ENCODE peak calls at places on chromosomes 2 and 18, in eight cellular contexts. One of them, this sample, is unnamed.

GRCh38 chr2:192585418-192585817 is 390.7 kb upstream of the TMEFF2 start:
- DNase-seq in HepG2: no peak
- DNase-seq in lower lobe of right lung: no peak
- DNase-seq in cardiac muscle cell: no peak
- DNase-seq in substantia nigra: no peak
- DNase-seq in naive thymus-derived CD4-positive, alpha-beta T cell: no peak
- DNase-seq in psoas muscle: no peak
- DNase-seq in PC-9: no peak
- DNase-seq in this sample: no peak

GRCh38 chr2:227862741-227863588 is 8.5 kb upstream of the DAW1 start:
- DNase-seq in HepG2: peak
- DNase-seq in lower lobe of right lung: no peak
- DNase-seq in cardiac muscle cell: no peak
- DNase-seq in substantia nigra: no peak
- DNase-seq in naive thymus-derived CD4-positive, alpha-beta T cell: no peak
- DNase-seq in psoas muscle: peak
- DNase-seq in PC-9: peak
- DNase-seq in this sample: no peak

GRCh38 chr2:72330673-72331072 is 183.0 kb upstream of the CYP26B1 start:
- DNase-seq in HepG2: peak
- DNase-seq in lower lobe of right lung: no peak
- DNase-seq in cardiac muscle cell: no peak
- DNase-seq in substantia nigra: no peak
- DNase-seq in naive thymus-derived CD4-positive, alpha-beta T cell: no peak
- DNase-seq in psoas muscle: no peak
- DNase-seq in PC-9: no peak
- DNase-seq in this sample: no peak

GRCh38 chr2:163157891-163158511 is 319.4 kb upstream of the KCNH7 start:
- DNase-seq in HepG2: no peak
- DNase-seq in lower lobe of right lung: no peak
- DNase-seq in cardiac muscle cell: no peak
- DNase-seq in substantia nigra: no peak
- DNase-seq in naive thymus-derived CD4-positive, alpha-beta T cell: no peak
- DNase-seq in psoas muscle: no peak
- DNase-seq in PC-9: no peak
- DNase-seq in this sample: no peak

GRCh38 chr18:62751341-62751821 is 36.0 kb downstream of the PHLPP1 start:
- DNase-seq in HepG2: no peak
- DNase-seq in lower lobe of right lung: no peak
- DNase-seq in cardiac muscle cell: no peak
- DNase-seq in substantia nigra: peak
- DNase-seq in naive thymus-derived CD4-positive, alpha-beta T cell: no peak
- DNase-seq in psoas muscle: no peak
- DNase-seq in PC-9: no peak
- DNase-seq in this sample: no peak

GRCh38 chr2:64612575-64613195 is 41.0 kb downstream of the SERTAD2 start:
- DNase-seq in HepG2: no peak
- DNase-seq in lower lobe of right lung: no peak
- DNase-seq in cardiac muscle cell: no peak
- DNase-seq in substantia nigra: no peak
- DNase-seq in naive thymus-derived CD4-positive, alpha-beta T cell: no peak
- DNase-seq in psoas muscle: no peak
- DNase-seq in PC-9: no peak
- DNase-seq in this sample: no peak

GRCh38 chr2:216632952-216633615 is at the start of gene IGFBP2:
- DNase-seq in HepG2: no peak
- DNase-seq in lower lobe of right lung: no peak
- DNase-seq in cardiac muscle cell: peak
- DNase-seq in substantia nigra: no peak
- DNase-seq in naive thymus-derived CD4-positive, alpha-beta T cell: no peak
- DNase-seq in psoas muscle: peak
- DNase-seq in PC-9: peak
- DNase-seq in this sample: peak

GRCh38 chr2:37026050-37026449 is 58.1 kb downstream of the HEATR5B start:
- DNase-seq in HepG2: peak
- DNase-seq in lower lobe of right lung: no peak
- DNase-seq in cardiac muscle cell: no peak
- DNase-seq in substantia nigra: no peak
- DNase-seq in naive thymus-derived CD4-positive, alpha-beta T cell: no peak
- DNase-seq in psoas muscle: no peak
- DNase-seq in PC-9: no peak
- DNase-seq in this sample: no peak

GRCh38 chr2:210654091-210654490 is 97.7 kb downstream of the CPS1 start:
- DNase-seq in HepG2: no peak
- DNase-seq in lower lobe of right lung: no peak
- DNase-seq in cardiac muscle cell: no peak
- DNase-seq in substantia nigra: no peak
- DNase-seq in naive thymus-derived CD4-positive, alpha-beta T cell: no peak
- DNase-seq in psoas muscle: no peak
- DNase-seq in PC-9: no peak
- DNase-seq in this sample: no peak

GRCh38 chr18:12441475-12442035 is 33.8 kb downstream of the PRELID3A start:
- DNase-seq in HepG2: no peak
- DNase-seq in lower lobe of right lung: no peak
- DNase-seq in cardiac muscle cell: no peak
- DNase-seq in substantia nigra: no peak
- DNase-seq in naive thymus-derived CD4-positive, alpha-beta T cell: no peak
- DNase-seq in psoas muscle: no peak
- DNase-seq in PC-9: no peak
- DNase-seq in this sample: no peak

GRCh38 chr18:7600528-7601248 is 33.6 kb downstream of the PTPRM start:
- DNase-seq in HepG2: no peak
- DNase-seq in lower lobe of right lung: no peak
- DNase-seq in cardiac muscle cell: no peak
- DNase-seq in substantia nigra: no peak
- DNase-seq in naive thymus-derived CD4-positive, alpha-beta T cell: no peak
- DNase-seq in psoas muscle: no peak
- DNase-seq in PC-9: no peak
- DNase-seq in this sample: no peak

GRCh38 chr2:9143264-9143815 is 63.3 kb upstream of the ASAP2 start:
- DNase-seq in HepG2: no peak
- DNase-seq in lower lobe of right lung: no peak
- DNase-seq in cardiac muscle cell: no peak
- DNase-seq in substantia nigra: no peak
- DNase-seq in naive thymus-derived CD4-positive, alpha-beta T cell: no peak
- DNase-seq in psoas muscle: no peak
- DNase-seq in PC-9: no peak
- DNase-seq in this sample: no peak

GRCh38 chr2:156190532-156190931 is 142.0 kb downstream of the NR4A2 start:
- DNase-seq in HepG2: no peak
- DNase-seq in lower lobe of right lung: no peak
- DNase-seq in cardiac muscle cell: no peak
- DNase-seq in substantia nigra: no peak
- DNase-seq in naive thymus-derived CD4-positive, alpha-beta T cell: no peak
- DNase-seq in psoas muscle: no peak
- DNase-seq in PC-9: no peak
- DNase-seq in this sample: no peak

DNA sequence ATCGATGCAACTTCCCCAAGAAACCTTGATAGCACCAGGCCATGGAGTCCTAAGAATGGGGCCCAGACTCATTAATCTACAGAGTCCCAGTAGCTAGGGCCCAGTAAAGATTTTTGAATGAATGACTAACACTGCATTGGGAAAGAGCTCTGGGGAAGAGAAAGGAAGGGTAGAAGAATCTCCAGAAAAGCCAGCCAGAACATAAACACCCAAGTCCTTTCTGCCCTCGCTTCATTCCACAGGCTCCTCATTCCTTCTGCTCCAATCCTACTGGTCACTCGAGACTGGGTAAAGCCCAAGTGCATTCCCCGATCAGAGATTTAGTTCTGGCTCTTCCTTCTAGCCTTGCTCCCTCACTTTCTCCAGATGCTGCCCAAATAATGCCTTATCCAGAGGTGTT is 44.3 kb downstream of the CYRIA start:
- DNase-seq in HepG2: no peak
- DNase-seq in lower lobe of right lung: no peak
- DNase-seq in cardiac muscle cell: no peak
- DNase-seq in substantia nigra: no peak
- DNase-seq in naive thymus-derived CD4-positive, alpha-beta T cell: no peak
- DNase-seq in psoas muscle: no peak
- DNase-seq in PC-9: no peak
- DNase-seq in this sample: no peak
- H3K27ac ChIP-seq in HepG2: no peak
- H3K27ac ChIP-seq in lower lobe of right lung: peak
- H3K27ac ChIP-seq in cardiac muscle cell: no peak
- H3K27ac ChIP-seq in substantia nigra: no peak
- H3K27ac ChIP-seq in naive thymus-derived CD4-positive, alpha-beta T cell: no peak
- H3K27ac ChIP-seq in psoas muscle: no peak
- H3K27ac ChIP-seq in PC-9: peak
- H3K27ac ChIP-seq in this sample: no peak

GRCh38 chr2:96341641-96342040 is 6.1 kb downstream of the NCAPH start:
- DNase-seq in HepG2: no peak
- DNase-seq in lower lobe of right lung: no peak
- DNase-seq in cardiac muscle cell: no peak
- DNase-seq in substantia nigra: no peak
- DNase-seq in naive thymus-derived CD4-positive, alpha-beta T cell: no peak
- DNase-seq in psoas muscle: no peak
- DNase-seq in PC-9: no peak
- DNase-seq in this sample: no peak
- H3K27ac ChIP-seq in HepG2: no peak
- H3K27ac ChIP-seq in lower lobe of right lung: no peak
- H3K27ac ChIP-seq in cardiac muscle cell: no peak
- H3K27ac ChIP-seq in substantia nigra: no peak
- H3K27ac ChIP-seq in naive thymus-derived CD4-positive, alpha-beta T cell: no peak
- H3K27ac ChIP-seq in psoas muscle: no peak
- H3K27ac ChIP-seq in PC-9: no peak
- H3K27ac ChIP-seq in this sample: no peak

GRCh38 chr2:200137275-200137674 is 169.2 kb upstream of the SPATS2L start:
- DNase-seq in HepG2: no peak
- DNase-seq in lower lobe of right lung: no peak
- DNase-seq in cardiac muscle cell: no peak
- DNase-seq in substantia nigra: no peak
- DNase-seq in naive thymus-derived CD4-positive, alpha-beta T cell: no peak
- DNase-seq in psoas muscle: no peak
- DNase-seq in PC-9: no peak
- DNase-seq in this sample: no peak

GRCh38 chr2:200138386-200139184 is 167.9 kb upstream of the SPATS2L start:
- DNase-seq in HepG2: no peak
- DNase-seq in lower lobe of right lung: no peak
- DNase-seq in cardiac muscle cell: no peak
- DNase-seq in substantia nigra: no peak
- DNase-seq in naive thymus-derived CD4-positive, alpha-beta T cell: no peak
- DNase-seq in psoas muscle: no peak
- DNase-seq in PC-9: no peak
- DNase-seq in this sample: no peak

GRCh38 chr2:200135082-200135481 is 171.4 kb upstream of the SPATS2L start:
- DNase-seq in HepG2: no peak
- DNase-seq in lower lobe of right lung: no peak
- DNase-seq in cardiac muscle cell: no peak
- DNase-seq in substantia nigra: no peak
- DNase-seq in naive thymus-derived CD4-positive, alpha-beta T cell: no peak
- DNase-seq in psoas muscle: no peak
- DNase-seq in PC-9: no peak
- DNase-seq in this sample: no peak

GRCh38 chr2:200137691-200138090 is 168.8 kb upstream of the SPATS2L start:
- DNase-seq in HepG2: no peak
- DNase-seq in lower lobe of right lung: no peak
- DNase-seq in cardiac muscle cell: no peak
- DNase-seq in substantia nigra: no peak
- DNase-seq in naive thymus-derived CD4-positive, alpha-beta T cell: no peak
- DNase-seq in psoas muscle: no peak
- DNase-seq in PC-9: no peak
- DNase-seq in this sample: no peak

DNA sequence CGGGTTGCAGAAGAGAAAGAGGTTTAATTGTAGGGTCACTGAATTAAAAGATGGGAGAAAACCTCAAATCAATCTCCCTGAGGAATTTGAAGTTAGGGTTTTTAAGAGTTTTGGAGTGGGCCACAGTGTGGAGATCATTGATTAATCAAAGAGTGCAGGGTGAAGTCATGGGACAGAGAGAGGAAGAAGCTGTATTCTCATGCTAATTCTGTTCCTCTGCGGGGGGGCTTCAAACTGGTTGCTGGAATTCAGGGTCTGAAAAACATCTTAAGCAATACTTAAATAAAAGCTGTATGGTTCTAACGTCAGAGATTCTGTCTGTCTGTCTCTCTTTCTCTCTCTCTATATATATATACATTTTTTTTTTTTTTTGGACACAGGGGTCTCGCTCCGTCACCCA is 169.8 kb upstream of the SPATS2L start:
- DNase-seq in HepG2: no peak
- DNase-seq in lower lobe of right lung: no peak
- DNase-seq in cardiac muscle cell: no peak
- DNase-seq in substantia nigra: no peak
- DNase-seq in naive thymus-derived CD4-positive, alpha-beta T cell: no peak
- DNase-seq in psoas muscle: no peak
- DNase-seq in PC-9: no peak
- DNase-seq in this sample: no peak
- H3K27ac ChIP-seq in HepG2: no peak
- H3K27ac ChIP-seq in lower lobe of right lung: no peak
- H3K27ac ChIP-seq in cardiac muscle cell: no peak
- H3K27ac ChIP-seq in substantia nigra: no peak
- H3K27ac ChIP-seq in naive thymus-derived CD4-positive, alpha-beta T cell: no peak
- H3K27ac ChIP-seq in psoas muscle: no peak
- H3K27ac ChIP-seq in PC-9: no peak
- H3K27ac ChIP-seq in this sample: no peak

GRCh38 chr2:177231270-177231669 is 18.7 kb downstream of the HNRNPA3 start:
- DNase-seq in HepG2: no peak
- DNase-seq in lower lobe of right lung: no peak
- DNase-seq in cardiac muscle cell: no peak
- DNase-seq in substantia nigra: no peak
- DNase-seq in naive thymus-derived CD4-positive, alpha-beta T cell: no peak
- DNase-seq in psoas muscle: no peak
- DNase-seq in PC-9: no peak
- DNase-seq in this sample: no peak

GRCh38 chr2:177229448-177230242 is 17.1 kb downstream of the HNRNPA3 start:
- DNase-seq in HepG2: no peak
- DNase-seq in lower lobe of right lung: no peak
- DNase-seq in cardiac muscle cell: no peak
- DNase-seq in substantia nigra: no peak
- DNase-seq in naive thymus-derived CD4-positive, alpha-beta T cell: no peak
- DNase-seq in psoas muscle: no peak
- DNase-seq in PC-9: no peak
- DNase-seq in this sample: no peak

GRCh38 chr2:177221534-177221933 is 8.9 kb downstream of the HNRNPA3 start:
- DNase-seq in HepG2: no peak
- DNase-seq in lower lobe of right lung: no peak
- DNase-seq in cardiac muscle cell: no peak
- DNase-seq in substantia nigra: no peak
- DNase-seq in naive thymus-derived CD4-positive, alpha-beta T cell: no peak
- DNase-seq in psoas muscle: no peak
- DNase-seq in PC-9: no peak
- DNase-seq in this sample: no peak

GRCh38 chr2:177221970-177222369 is 9.4 kb downstream of the HNRNPA3 start:
- DNase-seq in HepG2: no peak
- DNase-seq in lower lobe of right lung: no peak
- DNase-seq in cardiac muscle cell: no peak
- DNase-seq in substantia nigra: no peak
- DNase-seq in naive thymus-derived CD4-positive, alpha-beta T cell: no peak
- DNase-seq in psoas muscle: no peak
- DNase-seq in PC-9: no peak
- DNase-seq in this sample: no peak

DNA sequence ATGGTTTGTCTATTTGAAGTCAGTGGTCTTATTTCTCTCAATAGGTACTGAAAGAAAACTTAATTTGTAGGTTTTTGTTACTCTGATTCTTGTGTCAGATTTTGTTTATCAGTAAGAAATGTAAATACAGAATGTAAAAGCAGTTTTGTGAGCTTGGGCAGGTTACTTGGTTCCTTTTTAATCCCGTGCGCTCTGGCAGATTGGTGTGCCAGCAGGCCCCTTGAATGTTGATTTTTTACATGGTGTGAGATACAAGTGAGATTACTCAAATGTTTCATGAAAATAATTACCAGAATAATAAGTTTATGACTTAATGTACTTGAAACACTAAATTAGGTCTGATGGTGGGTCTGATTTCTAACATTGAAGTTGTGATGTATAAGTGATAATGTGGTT is 13.4 kb downstream of the HNRNPA3 start:
- DNase-seq in HepG2: no peak
- DNase-seq in lower lobe of right lung: no peak
- DNase-seq in cardiac muscle cell: no peak
- DNase-seq in substantia nigra: no peak
- DNase-seq in naive thymus-derived CD4-positive, alpha-beta T cell: no peak
- DNase-seq in psoas muscle: no peak
- DNase-seq in PC-9: no peak
- DNase-seq in this sample: no peak
- H3K27ac ChIP-seq in HepG2: no peak
- H3K27ac ChIP-seq in lower lobe of right lung: no peak
- H3K27ac ChIP-seq in cardiac muscle cell: peak
- H3K27ac ChIP-seq in substantia nigra: no peak
- H3K27ac ChIP-seq in naive thymus-derived CD4-positive, alpha-beta T cell: no peak
- H3K27ac ChIP-seq in psoas muscle: no peak
- H3K27ac ChIP-seq in PC-9: peak
- H3K27ac ChIP-seq in this sample: no peak

This sample was measured in pancreas.